ENCODE peak calls at places on chromosomes 13 and 19, in seven cellular contexts. C is brain microvascular endothelial cell; M is tibial nerve; E is cardiac fibroblast; I is CD8-positive, alpha-beta T cell; U is Peyer's patch; R is astrocyte of the spinal cord. L is an unnamed sample.

GRCh38 chr13:76943646-76944045 is 4.7 kb upstream of the ACOD1 start:
- DNase-seq in R (no peak), I (no peak), E (no peak), M (no peak), C (no peak), U (no peak), L (no peak)

GRCh38 chr13:84933797-84934196 is 865.4 kb downstream of the SLITRK6 start:
- DNase-seq in U (no peak), E (no peak), M (no peak), C (no peak), I (no peak), R (no peak), L (no peak)

GRCh38 chr19:1324792-1325567 is 39.3 kb downstream of the EFNA2 start:
- DNase-seq in U (peak; percentile 55), R (peak; percentile 89), C (peak; percentile 82), M (peak; percentile 31), E (peak; percentile 79), I (peak; percentile 37), L (no peak)

GRCh38 chr13:49635599-49636433 is 7.5 kb downstream of the ARL11 start:
- DNase-seq in U (no peak), I (peak; percentile 61), R (peak; percentile 48), C (peak; percentile 14), E (peak; percentile 78), M (peak; percentile 19), L (no peak)

GRCh38 chr19:39704181-39705044 is at the start of gene LGALS14:
- DNase-seq in U (no peak), I (no peak), C (no peak), R (no peak), E (no peak), M (no peak), L (no peak)

GRCh38 chr13:103516009-103516795 is 450.0 kb upstream of the SLC10A2 start:
- DNase-seq in E (no peak), R (no peak), I (no peak), M (no peak), C (no peak), U (no peak), L (no peak)

GRCh38 chr19:14375055-14375581 is 6.1 kb upstream of the ADGRE5 start:
- DNase-seq in U (peak; percentile 95), I (peak; percentile 90), M (no peak), C (no peak), E (no peak), R (no peak), L (no peak)

GRCh38 chr19:10551698-10552301 is 8.1 kb downstream of the ATG4D start:
- DNase-seq in E (peak; percentile 58), C (no peak), R (no peak), U (no peak), I (peak; percentile 60), M (no peak), L (no peak)

GRCh38 chr13:35857769-35858168 is 273.4 kb downstream of the DCLK1 start:
- DNase-seq in I (no peak), R (peak; percentile 40), E (peak; percentile 52), M (no peak), U (no peak), C (peak; percentile 59), L (no peak)

GRCh38 chr13:109180905-109181425 is 551.6 kb downstream of the MYO16 start:
- DNase-seq in R (peak; percentile 87), E (peak; percentile 85), I (no peak), C (peak; percentile 86), M (no peak), U (no peak), L (peak; percentile 87)

GRCh38 chr19:43595605-43595998 is 332 bp downstream of the IRGQ start:
- DNase-seq in U (no peak), C (no peak), E (no peak), R (no peak), M (no peak), I (no peak), L (no peak)

GRCh38 chr19:41868989-41869300 is 8.1 kb upstream of the CD79A start:
- DNase-seq in M (no peak), U (no peak), I (no peak), R (no peak), E (no peak), C (no peak), L (no peak)

GRCh38 chr19:575527-576506 is 3.4 kb downstream of the BSG start:
- DNase-seq in R (peak; percentile 43), M (no peak), I (no peak), E (peak; percentile 46), C (no peak), U (no peak), L (no peak)

GRCh38 chr19:1087813-1088418 is 7.3 kb downstream of the POLR2E start:
- DNase-seq in U (peak; percentile 89), C (no peak), M (peak; percentile 72), R (no peak), E (no peak), I (peak; percentile 67), L (no peak)

GRCh38 chr13:20065516-20065915 is 95.3 kb downstream of the GJA3 start:
- DNase-seq in M (no peak), C (no peak), R (no peak), I (no peak), E (no peak), U (no peak), L (no peak)
- TF ChIP-seq CTCF in M (no peak), C (no peak), R (no peak), I (no peak), E (no peak), U (no peak), L (no peak)

GRCh38 chr13:21077360-21078353 is 16.3 kb upstream of the LATS2 start:
- DNase-seq in C (no peak), R (no peak), E (no peak), M (no peak), U (no peak), I (no peak), L (no peak)

GRCh38 chr13:21071894-21072293 is 10.5 kb upstream of the LATS2 start:
- DNase-seq in M (no peak), U (no peak), E (no peak), I (no peak), R (no peak), C (no peak), L (no peak)

GRCh38 chr13:21076265-21076653 is 14.9 kb upstream of the LATS2 start:
- DNase-seq in E (no peak), R (no peak), U (no peak), I (no peak), C (no peak), M (no peak), L (no peak)

GRCh38 chr13:21075303-21076264 is 14.2 kb upstream of the LATS2 start:
- DNase-seq in E (peak; percentile 42), I (peak; percentile 22), U (peak; percentile 58), C (no peak), M (peak; percentile 28), R (peak; percentile 49), L (no peak)

DNA sequence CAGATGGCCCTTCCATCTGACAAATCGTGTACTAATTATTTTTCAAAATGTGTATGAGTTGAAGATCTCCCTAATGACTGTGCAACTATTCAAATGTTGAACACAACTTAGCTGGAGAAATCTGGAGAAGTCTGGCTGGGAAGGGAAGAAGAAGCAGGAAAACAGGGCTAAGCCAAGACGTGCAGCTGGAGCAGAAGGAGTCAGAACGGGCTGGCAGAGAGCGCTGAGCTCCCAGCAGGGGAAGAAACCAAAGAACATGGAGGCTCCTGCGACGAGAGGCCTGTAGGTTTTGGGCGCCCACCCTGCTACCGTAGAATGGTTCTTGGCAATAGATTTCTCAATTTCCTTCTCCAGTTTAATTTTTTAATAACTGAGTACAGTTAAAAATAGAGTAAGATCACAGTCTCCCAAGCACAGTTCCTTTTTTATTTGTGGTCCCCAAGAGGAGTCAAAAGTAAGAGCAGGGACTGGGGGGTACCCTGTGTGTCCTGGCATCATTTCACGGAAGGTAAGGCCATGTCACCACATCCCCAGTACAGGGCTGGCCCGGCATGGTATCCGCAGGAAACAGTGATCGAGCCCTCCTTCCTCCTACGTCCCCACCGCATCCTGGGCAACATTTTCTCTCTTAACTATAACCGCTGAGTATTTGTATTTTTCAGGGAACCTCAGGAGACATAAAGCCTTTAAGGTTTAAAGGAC is 13.4 kb upstream of the LATS2 start:
- DNase-seq in I (peak; percentile 27), R (peak; percentile 20), E (peak; percentile 19), U (peak; percentile 57), C (no peak), M (peak; percentile 22), L (no peak)
- H3K4me3 ChIP-seq in I (peak overlapping the region; percentile 85), R (no peak overlapping the region), E (no peak overlapping the region), U (peak overlapping the region; percentile 35), C (no peak overlapping the region), M (no peak overlapping the region), L (no peak overlapping the region)

DNA sequence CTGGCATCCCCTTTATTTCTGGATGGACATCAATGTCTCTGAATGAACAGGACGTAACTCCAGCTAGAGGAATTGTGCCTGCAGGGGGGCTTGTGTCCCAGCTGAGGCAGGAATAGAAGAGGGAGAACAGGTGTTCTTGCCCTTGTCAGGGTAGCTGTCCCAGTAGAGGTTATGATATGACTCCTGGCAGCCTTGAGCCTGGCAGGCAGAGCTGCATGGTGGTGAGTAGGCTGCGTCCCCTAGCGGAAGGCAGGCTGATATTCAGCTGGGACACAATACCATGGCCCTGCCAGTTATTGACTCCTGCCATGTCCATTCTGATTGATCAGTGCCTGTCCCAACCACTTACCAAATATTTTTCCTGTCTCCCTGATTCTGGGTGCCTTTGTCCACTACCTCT is 197.2 kb downstream of the RAP2A start:
- DNase-seq in U (no peak), M (no peak), R (no peak), I (no peak), E (no peak), C (no peak), L (no peak)
- TF ChIP-seq CTCF in U (no peak), M (no peak), R (no peak), I (no peak), E (no peak), C (no peak), L (no peak)

GRCh38 chr13:112102243-112102642 is 35.3 kb downstream of the SOX1 start:
- DNase-seq in I (no peak), E (no peak), R (no peak), U (no peak), M (no peak), C (no peak), L (no peak)

GRCh38 chr13:112101360-112101930 is 34.5 kb downstream of the SOX1 start:
- DNase-seq in I (no peak), E (no peak), R (no peak), U (no peak), C (no peak), M (no peak), L (no peak)

GRCh38 chr13:112104873-112105234 is 37.9 kb downstream of the SOX1 start:
- DNase-seq in C (no peak), R (no peak), M (no peak), U (no peak), E (no peak), I (no peak), L (no peak)

GRCh38 chr13:112103971-112104872 is 37.3 kb downstream of the SOX1 start:
- DNase-seq in C (no peak), R (no peak), M (no peak), I (no peak), E (no peak), U (no peak), L (no peak)

DNA sequence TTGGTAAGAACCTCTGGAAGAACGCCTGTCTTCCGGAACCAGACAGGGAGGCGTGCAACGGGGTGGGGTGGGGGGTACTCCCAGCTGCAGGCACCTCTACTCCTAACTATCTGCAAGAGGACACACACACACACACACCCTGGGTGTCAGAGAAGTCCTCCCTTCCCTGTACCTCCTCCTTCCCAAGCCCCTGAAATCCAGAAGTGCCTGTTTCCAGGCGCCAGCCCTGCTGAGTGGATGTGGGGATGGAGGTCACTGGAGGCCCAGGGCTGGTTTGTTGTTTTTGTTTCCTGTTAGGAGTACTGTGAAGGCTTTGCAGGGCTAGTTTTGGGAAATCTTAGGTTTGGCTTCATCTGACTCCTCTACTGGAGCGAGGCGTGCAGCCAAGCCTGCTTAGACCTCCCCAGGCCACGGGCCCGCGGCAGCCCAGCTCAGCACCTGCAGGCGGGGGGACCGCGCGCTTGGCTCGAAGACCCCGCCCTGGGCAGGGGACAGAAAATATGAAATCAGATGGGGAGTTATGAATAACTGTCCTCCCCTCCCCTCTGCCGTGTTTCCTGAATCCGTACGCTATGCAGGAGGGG is 36.4 kb downstream of the SOX1 start:
- DNase-seq in I (no peak), U (no peak), E (no peak), C (no peak), M (no peak), R (no peak), L (no peak)
- H3K4me3 ChIP-seq in I (no peak overlapping the region), U (no peak overlapping the region), E (no peak overlapping the region), C (no peak overlapping the region), M (no peak overlapping the region), R (no peak overlapping the region), L (no peak overlapping the region)

L was measured in AG04449.